ENCODE peak calls at places on chromosome 5, in four cellular contexts. F is GM23338, C is OCI-LY7, T is GM23248. M is an unnamed sample.

GRCh38 chr5:169696621-169697517 is 59.8 kb downstream of the DOCK2 start:
- DNase-seq in C (no peak), T (peak), F (no peak), M (no peak)

GRCh38 chr5:127536687-127537086 is 19.2 kb downstream of the PRRC1 start:
- DNase-seq in F (peak), T (peak), C (peak), M (no peak)

GRCh38 chr5:637581-638450 is 25.7 kb downstream of the CEP72 start:
- DNase-seq in F (no peak), C (no peak), T (no peak), M (no peak)

GRCh38 chr5:16713386-16713928 is 96.7 kb upstream of the RETREG1 start:
- DNase-seq in T (peak), F (peak), C (no peak), M (no peak)

GRCh38 chr5:64594601-64595518 is 89.0 kb downstream of the RGS7BP start:
- DNase-seq in T (no peak), F (peak), C (peak), M (no peak)

GRCh38 chr5:177085985-177086917 is at the start of gene FGFR4:
- DNase-seq in C (peak), F (peak), T (peak), M (peak)

GRCh38 chr5:10023494-10023893 is 226.2 kb downstream of the ATPSCKMT start:
- DNase-seq in C (no peak), F (no peak), T (no peak), M (no peak)

GRCh38 chr5:122258840-122259239 is 53.2 kb upstream of the SNCAIP start:
- DNase-seq in C (no peak), F (peak), T (no peak), M (no peak)

GRCh38 chr5:121182788-121183490 is 668.7 kb upstream of the FTMT start:
- DNase-seq in F (no peak), T (peak), C (no peak), M (no peak)

GRCh38 chr5:35919191-35919590 is 19.2 kb downstream of the CAPSL start:
- DNase-seq in T (peak), F (no peak), C (no peak), M (no peak)

GRCh38 chr5:179111267-179112207 is 51.4 kb downstream of the ZNF354C start:
- DNase-seq in F (no peak), T (no peak), C (no peak), M (no peak)

GRCh38 chr5:58080573-58080972 is 379.3 kb downstream of the PLK2 start:
- DNase-seq in C (no peak), F (peak), T (peak), M (no peak)

GRCh38 chr5:140293091-140293996 is 9.6 kb downstream of the PFDN1 start:
- DNase-seq in T (peak), F (no peak), C (no peak), M (no peak)

GRCh38 chr5:135239461-135240282 is 159.4 kb downstream of the MACROH2A1 start:
- DNase-seq in F (no peak), C (no peak), T (no peak), M (no peak)

GRCh38 chr5:119378075-119378699 is 22.4 kb downstream of the TNFAIP8 start:
- DNase-seq in C (no peak), T (peak), F (no peak), M (no peak)

GRCh38 chr5:12354686-12355085 is 450.4 kb upstream of the CTNND2 start:
- DNase-seq in C (no peak), F (peak), T (no peak), M (no peak)

GRCh38 chr5:32193591-32193990 is 19.5 kb upstream of the GOLPH3 start:
- DNase-seq in C (no peak), F (no peak), T (peak), M (no peak)

GRCh38 chr5:1724822-1725602 is 74.6 kb downstream of the MRPL36 start:
- DNase-seq in F (peak), C (no peak), T (no peak), M (no peak)

GRCh38 chr5:67934976-67935375 is 280.6 kb upstream of the PIK3R1 start:
- DNase-seq in F (no peak), C (no peak), T (no peak), M (no peak)

GRCh38 chr5:168607946-168608345 is 28.8 kb upstream of the PANK3 start:
- DNase-seq in F (no peak), T (no peak), C (no peak), M (no peak)

GRCh38 chr5:151808451-151809169 is 36.9 kb downstream of the G3BP1 start:
- DNase-seq in C (no peak), F (no peak), T (peak), M (no peak)

GRCh38 chr5:142115937-142116614 is 7.5 kb downstream of the NDFIP1 start:
- DNase-seq in F (no peak), C (no peak), T (peak), M (no peak)

GRCh38 chr5:104367978-104368377 is 805.4 kb upstream of the NUDT12 start:
- DNase-seq in F (no peak), C (no peak), T (no peak), M (no peak)

GRCh38 chr5:109347252-109347888 is 62.4 kb downstream of the PJA2 start:
- DNase-seq in C (no peak), F (no peak), T (peak), M (no peak)

GRCh38 chr5:176697929-176698520 is 50.7 kb downstream of the TSPAN17 start:
- DNase-seq in C (no peak), F (peak), T (no peak), M (no peak)

GRCh38 chr5:130605200-130605599 is 559.9 kb downstream of the HINT1 start:
- DNase-seq in F (no peak), C (no peak), T (no peak), M (peak)

GRCh38 chr5:89073045-89073444 is 190.1 kb upstream of the MEF2C start:
- DNase-seq in C (no peak), T (no peak), F (no peak), M (no peak)
- H3K4me3 ChIP-seq in C (no peak), T (no peak), F (no peak), M (no peak)

DNA sequence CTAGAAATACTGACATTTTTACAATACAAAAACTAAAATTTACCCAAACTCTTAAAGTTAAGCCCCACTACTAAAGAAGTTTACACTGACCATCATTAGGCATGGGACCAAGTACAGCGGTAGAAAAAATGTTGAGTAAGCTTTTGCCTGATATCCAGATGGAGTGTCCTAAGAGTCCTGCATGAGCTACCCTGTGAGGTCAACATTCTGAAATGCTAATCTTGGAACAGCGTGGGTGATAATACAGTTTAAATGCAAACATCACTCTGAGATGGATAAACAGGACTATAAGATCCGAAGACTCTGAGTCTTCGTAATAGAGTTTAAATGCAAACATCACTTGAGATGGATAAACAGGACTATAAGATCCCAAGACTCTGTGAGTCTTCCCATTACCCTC is 189.7 kb downstream of the DCP2 start:
- DNase-seq in T (peak), F (no peak), C (no peak), M (no peak)
- TF ChIP-seq EZH2phosphoT487 in T (no peak), F (no peak), C (no peak), M (no peak)

GRCh38 chr5:150670961-150671337 is 9.9 kb downstream of the MYOZ3 start:
- DNase-seq in F (no peak), C (no peak), T (no peak), M (no peak)
- H3K4me3 ChIP-seq in F (peak), C (no peak), T (no peak), M (no peak)

GRCh38 chr5:80933061-80933460 is 27.1 kb upstream of the RASGRF2 start:
- DNase-seq in T (peak), F (no peak), C (no peak), M (no peak)

GRCh38 chr5:80935811-80936385 is 24.3 kb upstream of the RASGRF2 start:
- DNase-seq in T (no peak), F (peak), C (no peak), M (no peak)

GRCh38 chr5:80934751-80935150 is 25.4 kb upstream of the RASGRF2 start:
- DNase-seq in F (peak), C (no peak), T (no peak), M (no peak)

GRCh38 chr5:80941496-80941895 is 18.7 kb upstream of the RASGRF2 start:
- DNase-seq in F (no peak), C (no peak), T (no peak), M (no peak)

DNA sequence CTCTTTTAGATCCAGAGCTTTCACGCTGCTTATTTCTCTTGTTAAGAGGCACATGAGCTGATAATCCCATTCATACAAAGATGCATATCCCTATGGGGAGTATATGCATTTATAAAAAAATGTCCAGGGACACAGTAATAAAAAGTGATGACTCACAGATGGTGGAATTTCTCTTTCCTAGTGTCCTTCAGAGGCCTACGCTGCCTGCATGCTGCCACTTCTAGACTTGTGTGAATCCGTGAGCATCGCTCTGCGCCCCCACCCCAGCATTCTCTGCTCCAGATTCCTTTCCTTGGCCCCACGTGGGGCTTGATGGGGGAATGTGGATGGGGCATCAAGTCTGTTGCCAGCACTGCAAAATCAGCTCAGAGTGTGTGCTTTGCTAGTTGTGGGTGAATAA is 22.6 kb upstream of the RASGRF2 start:
- DNase-seq in C (no peak), F (no peak), T (peak), M (no peak)
- TF ChIP-seq EZH2phosphoT487 in C (no peak), F (no peak), T (no peak), M (no peak)

GRCh38 chr5:172833372-172833690 is 720 bp upstream of the ERGIC1 start:
- DNase-seq in C (no peak), T (no peak), F (no peak), M (no peak)
- H3K4me3 ChIP-seq in C (peak), T (peak), F (peak), M (peak)

GRCh38 chr5:139130217-139130616 is 68.0 kb downstream of the SIL1 start:
- DNase-seq in F (no peak), T (no peak), C (no peak), M (no peak)

GRCh38 chr5:139133237-139133636 is 64.9 kb downstream of the SIL1 start:
- DNase-seq in C (no peak), F (no peak), T (no peak), M (no peak)

GRCh38 chr5:139131881-139132480 is 66.2 kb downstream of the SIL1 start:
- DNase-seq in F (no peak), C (no peak), T (no peak), M (no peak)

GRCh38 chr5:139132515-139132914 is 65.7 kb downstream of the SIL1 start:
- DNase-seq in F (no peak), T (no peak), C (no peak), M (no peak)

DNA sequence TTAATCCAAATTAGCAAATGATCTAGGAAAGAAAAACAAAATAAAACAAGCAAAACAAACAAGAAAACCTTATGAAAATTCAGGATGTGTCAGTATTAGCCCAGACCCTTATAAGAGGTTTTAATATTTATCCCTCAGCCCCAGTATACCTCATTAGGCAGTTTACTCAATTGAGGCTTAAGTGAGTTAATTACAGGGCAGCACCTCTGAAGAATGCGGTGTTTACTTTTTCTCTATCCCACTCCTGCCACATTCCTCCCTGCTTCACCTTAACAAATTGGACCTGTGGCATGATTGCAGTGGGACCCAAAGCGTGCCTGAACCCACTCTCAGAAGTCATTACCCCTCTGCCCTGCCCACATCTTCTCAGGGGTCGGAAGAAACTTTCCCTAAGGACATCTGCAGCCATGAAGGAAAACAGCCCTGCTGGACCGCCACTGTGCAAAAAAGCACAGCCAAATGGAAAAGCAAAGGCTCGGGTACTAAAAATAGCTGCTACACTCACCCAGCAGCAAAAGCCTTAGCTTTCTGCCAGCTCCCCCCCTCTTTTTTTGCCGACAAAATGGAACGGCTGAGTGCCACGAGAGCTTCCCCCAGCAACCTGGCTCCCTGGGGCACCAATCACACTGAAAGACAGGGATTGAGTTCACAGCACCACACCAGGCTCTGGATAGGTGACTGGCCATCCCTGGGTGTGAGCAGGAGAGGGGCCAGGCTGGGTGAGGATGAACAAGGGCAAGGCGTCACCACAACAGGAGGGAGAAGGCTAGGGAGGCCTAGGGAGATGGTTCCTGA is 66.9 kb downstream of the SIL1 start:
- DNase-seq in C (no peak), F (peak), T (peak), M (no peak)
- TF ChIP-seq EZH2phosphoT487 in C (no peak), F (no peak), T (no peak), M (no peak)

DNA sequence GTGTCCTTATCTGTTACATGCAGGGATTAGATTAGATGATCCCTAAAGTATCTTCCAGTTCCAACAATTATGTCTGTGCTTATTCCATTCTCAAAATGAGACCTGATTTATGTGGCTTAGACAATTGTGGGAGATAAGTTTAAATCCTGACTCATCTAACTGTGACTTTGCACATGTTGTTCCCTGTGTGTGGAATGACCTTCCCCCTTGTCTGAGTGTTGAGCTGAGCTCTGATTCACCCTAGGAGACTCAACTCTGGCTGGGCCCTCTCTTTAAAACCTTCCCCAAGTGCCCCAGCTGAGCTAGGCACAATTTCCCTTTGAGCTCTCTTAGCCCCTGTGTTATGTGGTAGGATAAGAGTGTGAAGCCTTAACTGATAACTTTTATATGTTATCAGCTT is 118.9 kb upstream of the ELL2 start:
- DNase-seq in F (no peak), C (no peak), T (peak), M (no peak)
- H3K4me3 ChIP-seq in F (no peak), C (no peak), T (no peak), M (no peak)

GRCh38 chr5:163506726-163507125 is 1.3 kb downstream of the MAT2B start:
- DNase-seq in T (peak), F (no peak), C (no peak), M (no peak)
- TF ChIP-seq EZH2phosphoT487 in T (no peak), F (no peak), C (no peak), M (no peak)

DNA sequence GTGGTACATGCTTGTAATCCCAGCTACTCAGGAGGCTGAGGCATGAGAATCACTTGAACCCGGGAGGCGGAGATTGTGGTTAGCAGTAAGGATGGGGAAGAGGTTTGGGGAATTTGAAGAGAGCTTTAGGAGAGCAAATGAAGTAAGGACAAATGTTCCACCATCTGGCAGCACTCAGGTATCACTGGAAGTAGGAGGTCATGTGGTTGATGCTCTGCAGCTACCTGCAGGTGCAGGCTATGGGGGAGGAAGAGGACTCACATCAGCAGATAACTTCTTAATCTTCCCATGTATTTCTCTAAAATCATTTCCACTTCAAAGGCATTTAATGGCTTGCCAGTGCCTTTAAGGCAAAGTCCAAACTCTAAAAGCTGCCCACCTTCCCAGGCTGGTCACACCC is 8.0 kb upstream of the HAVCR1 start:
- DNase-seq in T (no peak), F (no peak), C (peak), M (no peak)
- H3K4me3 ChIP-seq in T (no peak), F (no peak), C (no peak), M (no peak)